ENCODE peak calls at places on chromosomes 13 and 19, in seven cellular contexts. G, K, Q, Z, U, V and R are unnamed samples.

GRCh38 chr19:57241181-57241580 is 749 bp downstream of the ZNF805 start:
- DNase-seq in U (no peak), Z (peak; percentile 12), Q (no peak), K (no peak), G (no peak), V (peak; percentile 26), R (peak; percentile 6)

GRCh38 chr19:10339380-10339960 is at the start of gene ICAM3:
- DNase-seq in Z (no peak), Q (peak; percentile 43), G (no peak), V (no peak), U (peak; percentile 64), K (no peak), R (no peak)

GRCh38 chr13:30730526-30730925 is 4.8 kb upstream of the ALOX5AP start:
- DNase-seq in K (no peak), V (peak; percentile 41), Z (peak; percentile 3), G (no peak), U (no peak), Q (no peak), R (no peak)

GRCh38 chr19:4277051-4277700 is 1.9 kb upstream of the SHD start:
- DNase-seq in K (no peak), V (peak; percentile 69), Q (no peak), Z (no peak), G (peak; percentile 24), U (no peak), R (no peak)

GRCh38 chr19:7976461-7976860 is 29.0 kb downstream of the ELAVL1 start:
- DNase-seq in K (no peak), U (no peak), Q (no peak), V (no peak), Z (no peak), G (no peak), R (no peak)

GRCh38 chr13:98961204-98962105 is 16.4 kb downstream of the DOCK9 start:
- DNase-seq in K (no peak), U (no peak), Z (no peak), G (no peak), V (no peak), Q (no peak), R (no peak)

GRCh38 chr13:93158565-93158964 is 68.0 kb upstream of the GPC6 start:
- DNase-seq in G (no peak), K (no peak), U (no peak), V (no peak), Q (no peak), Z (no peak), R (no peak)

GRCh38 chr13:40433577-40433976 is 232.9 kb downstream of the FOXO1 start:
- DNase-seq in Q (no peak), G (no peak), U (no peak), V (no peak), Z (no peak), K (no peak), R (no peak)

GRCh38 chr13:97283888-97284287 is 61.8 kb downstream of the MBNL2 start:
- DNase-seq in Q (no peak), G (no peak), V (no peak), K (no peak), Z (no peak), U (no peak), R (no peak)

GRCh38 chr13:91207261-91207660 is 140.2 kb upstream of the MIR17HG start:
- DNase-seq in V (no peak), K (no peak), Q (no peak), G (no peak), U (no peak), Z (no peak), R (no peak)

GRCh38 chr13:76380436-76381065 is 505.7 kb downstream of the KCTD12 start:
- DNase-seq in K (no peak), G (no peak), U (no peak), Q (no peak), Z (no peak), V (no peak), R (no peak)

GRCh38 chr13:107376393-107377085 is 808.6 kb upstream of the ARGLU1 start:
- DNase-seq in G (no peak), K (no peak), V (peak; percentile 22), U (no peak), Q (no peak), Z (no peak), R (no peak)

GRCh38 chr13:106104281-106104901 is 431.1 kb downstream of the EFNB2 start:
- DNase-seq in U (no peak), V (no peak), Z (no peak), Q (no peak), G (no peak), K (peak; percentile 78), R (no peak)

GRCh38 chr19:49676690-49677231 is 310 bp upstream of the PRMT1 start:
- DNase-seq in V (peak; percentile 93), G (peak; percentile 99), Z (peak; percentile 99), U (peak; percentile 99), K (peak; percentile 100), Q (peak; percentile 99), R (peak; percentile 99)

GRCh38 chr19:46016426-46017094 is 6.3 kb downstream of the PGLYRP1 start:
- DNase-seq in G (peak; percentile 93), K (peak; percentile 45), Z (peak; percentile 43), Q (peak; percentile 11), V (peak; percentile 94), U (peak; percentile 86), R (peak; percentile 90)

GRCh38 chr19:34316741-34317241 is 48.2 kb upstream of the GPI start:
- DNase-seq in Q (no peak), K (peak; percentile 4), V (no peak), G (peak; percentile 30), Z (no peak), U (no peak), R (no peak)
- TF ChIP-seq JUND in Q (no peak), K (no peak), V (no peak), G (peak; percentile 87), Z (no peak), U (no peak), R (no peak)

DNA sequence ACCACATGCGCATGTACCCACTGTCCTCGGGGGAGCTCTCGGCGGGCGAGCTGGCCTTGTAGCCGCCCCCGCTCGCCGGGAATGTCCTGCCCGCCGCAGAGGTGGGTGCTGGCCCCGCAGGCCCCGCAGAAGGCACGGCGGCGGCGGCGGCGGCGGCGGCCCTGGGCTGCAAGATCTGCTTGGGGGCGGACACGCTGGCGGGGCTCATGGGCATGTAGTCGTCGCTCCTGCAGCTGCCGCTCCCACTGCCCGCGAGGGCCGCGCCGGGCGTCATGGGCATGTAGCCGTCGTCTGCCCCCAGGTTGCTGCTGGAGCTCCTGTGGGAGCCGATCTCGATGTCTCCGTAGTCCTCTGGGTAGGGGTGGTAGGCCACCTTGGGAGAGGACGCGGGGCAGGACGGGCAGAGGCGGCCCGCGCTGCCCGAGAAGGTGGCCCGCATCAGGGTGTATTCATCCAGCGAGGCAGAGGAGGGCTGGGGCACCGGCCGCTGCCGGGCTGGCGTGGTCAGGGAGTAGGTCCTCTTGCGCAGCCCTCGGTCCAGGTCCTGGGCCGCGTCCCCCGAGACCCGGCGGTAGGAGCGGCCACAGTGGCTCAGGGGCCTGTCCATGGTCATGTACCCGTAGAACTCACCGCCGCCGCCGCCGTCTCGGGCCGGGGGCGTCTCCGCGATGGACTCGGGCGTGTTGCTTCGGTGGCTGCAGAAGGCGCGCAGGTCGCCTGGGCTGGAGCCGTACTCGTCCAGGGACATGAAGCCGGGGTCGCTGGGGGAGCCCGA is 2.4 kb downstream of the IRS2 start:
- DNase-seq in K (no peak), Q (no peak), G (no peak), V (peak; percentile 53), Z (no peak), U (no peak), R (no peak)
- TF ChIP-seq JUND in K (no peak), Q (no peak), G (no peak), V (no peak), Z (no peak), U (no peak), R (no peak)

GRCh38 chr19:48608798-48609263 is 2.3 kb downstream of the SPACA4 start:
- DNase-seq in V (peak; percentile 86), Z (peak; percentile 42), U (peak; percentile 76), G (peak; percentile 67), Q (no peak), K (peak; percentile 66), R (peak; percentile 75)
- TF ChIP-seq JUND in V (no peak), Z (no peak), U (no peak), G (no peak), Q (no peak), K (no peak), R (no peak)

GRCh38 chr19:41019346-41019745 is 28.3 kb downstream of the CYP2B6 start:
- DNase-seq in U (no peak), Z (no peak), V (no peak), K (no peak), G (no peak), Q (no peak), R (peak; percentile 58)

GRCh38 chr19:41023193-41023592 is 32.1 kb downstream of the CYP2B6 start:
- DNase-seq in Q (no peak), V (no peak), K (no peak), U (no peak), Z (no peak), G (peak; percentile 19), R (no peak)

GRCh38 chr19:41016488-41017071 is 25.5 kb downstream of the CYP2B6 start:
- DNase-seq in G (no peak), Z (no peak), Q (no peak), U (no peak), V (no peak), K (no peak), R (no peak)

GRCh38 chr19:41014643-41015042 is 23.6 kb downstream of the CYP2B6 start:
- DNase-seq in Z (no peak), V (no peak), Q (no peak), K (no peak), U (no peak), G (no peak), R (no peak)

GRCh38 chr19:41018736-41019290 is 27.7 kb downstream of the CYP2B6 start:
- DNase-seq in Q (no peak), K (no peak), V (no peak), G (no peak), U (no peak), Z (no peak), R (no peak)
- TF ChIP-seq JUND in Q (no peak), K (no peak), V (no peak), G (no peak), U (no peak), Z (no peak), R (no peak)